ENCODE peak calls at places on chromosomes 16 and 17, in four cellular contexts. One of them, this sample, is unnamed.

GRCh38 chr17:55463600-55463999 is 42.0 kb upstream of the MMD start:
- DNase-seq in foreskin keratinocyte: no peak
- DNase-seq in fibroblast of lung: no peak
- DNase-seq in endodermal cell: no peak
- DNase-seq in this sample: no peak

GRCh38 chr17:45284176-45285140 is 22.6 kb upstream of the SPATA32 start:
- DNase-seq in endodermal cell: peak; percentile 79
- DNase-seq in fibroblast of lung: no peak
- DNase-seq in foreskin keratinocyte: no peak
- DNase-seq in this sample: no peak

GRCh38 chr17:77826132-77826873 is 132.2 kb upstream of the TNRC6C start:
- DNase-seq in foreskin keratinocyte: no peak
- DNase-seq in fibroblast of lung: no peak
- DNase-seq in endodermal cell: no peak
- DNase-seq in this sample: no peak

GRCh38 chr16:15966420-15967222 is 17.2 kb downstream of the ABCC1 start:
- DNase-seq in foreskin keratinocyte: peak; percentile 56
- DNase-seq in fibroblast of lung: peak; percentile 57
- DNase-seq in endodermal cell: no peak
- DNase-seq in this sample: peak; percentile 36

GRCh38 chr16:30173054-30173453 is 10.3 kb upstream of the CORO1A start:
- DNase-seq in endodermal cell: no peak
- DNase-seq in fibroblast of lung: no peak
- DNase-seq in foreskin keratinocyte: no peak
- DNase-seq in this sample: no peak

GRCh38 chr17:43820759-43821158 is 12.2 kb downstream of the MPP3 start:
- DNase-seq in foreskin keratinocyte: no peak
- DNase-seq in endodermal cell: no peak
- DNase-seq in fibroblast of lung: no peak
- DNase-seq in this sample: no peak

GRCh38 chr17:36993227-36993626 is 44.5 kb downstream of the AATF start:
- DNase-seq in endodermal cell: no peak
- DNase-seq in foreskin keratinocyte: no peak
- DNase-seq in fibroblast of lung: no peak
- DNase-seq in this sample: no peak

GRCh38 chr17:43401293-43401692 is 2.5 kb downstream of the ARL4D start:
- DNase-seq in endodermal cell: no peak
- DNase-seq in foreskin keratinocyte: peak; percentile 56
- DNase-seq in fibroblast of lung: peak; percentile 74
- DNase-seq in this sample: no peak

GRCh38 chr17:45200701-45201100 is 21.0 kb upstream of the FMNL1 start:
- DNase-seq in endodermal cell: peak; percentile 74
- DNase-seq in fibroblast of lung: peak; percentile 20
- DNase-seq in foreskin keratinocyte: no peak
- DNase-seq in this sample: no peak

GRCh38 chr17:44256671-44257070 is 11.3 kb downstream of the SLC4A1 start:
- DNase-seq in endodermal cell: no peak
- DNase-seq in fibroblast of lung: no peak
- DNase-seq in foreskin keratinocyte: no peak
- DNase-seq in this sample: no peak

DNA sequence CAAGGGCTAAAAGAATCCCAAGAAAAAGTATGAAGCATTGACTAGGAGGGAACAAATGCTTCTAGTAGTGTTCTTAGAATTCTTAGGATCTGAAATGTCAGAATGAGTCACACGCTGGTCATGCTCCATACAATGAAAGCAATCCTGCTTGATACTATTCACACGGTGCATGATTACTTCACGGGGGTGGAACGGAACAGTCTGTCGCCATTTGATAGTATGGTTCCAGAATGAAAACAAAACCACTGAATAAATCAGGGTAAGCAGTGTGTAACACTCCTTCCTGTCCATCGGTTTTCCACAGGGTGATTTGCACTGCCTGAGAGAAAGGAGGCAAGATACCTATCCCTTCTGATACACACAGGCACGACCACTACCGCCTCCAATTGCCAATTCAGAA is 22.9 kb upstream of the YWHAE start:
- DNase-seq in endodermal cell: no peak
- DNase-seq in fibroblast of lung: peak; percentile 96
- DNase-seq in foreskin keratinocyte: peak; percentile 86
- DNase-seq in this sample: peak; percentile 77
- H3K27ac ChIP-seq in endodermal cell: no peak overlapping the region
- H3K27ac ChIP-seq in fibroblast of lung: peak overlapping the region; percentile 46
- H3K27ac ChIP-seq in foreskin keratinocyte: peak overlapping the region; percentile 28
- H3K27ac ChIP-seq in this sample: peak overlapping the region; percentile 78

DNA sequence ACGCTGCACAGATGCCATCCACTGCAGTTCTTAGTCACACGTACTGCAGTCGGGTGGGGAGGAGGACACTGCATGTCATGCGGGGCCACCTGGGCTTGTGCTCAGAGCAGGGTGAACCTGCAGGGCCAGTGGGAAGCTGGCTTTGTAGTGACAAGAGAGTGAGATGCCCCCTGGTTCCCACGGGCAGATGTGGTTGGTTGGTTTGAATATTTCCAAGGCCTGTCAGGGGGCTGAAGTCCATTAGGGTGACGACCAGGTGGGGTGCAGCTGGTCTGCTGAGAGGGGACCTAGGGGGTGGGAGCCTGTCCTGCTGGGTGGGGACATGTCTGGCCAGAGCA is 14.3 kb downstream of the ZNF213 start:
- DNase-seq in fibroblast of lung: no peak
- DNase-seq in foreskin keratinocyte: no peak
- DNase-seq in endodermal cell: no peak
- DNase-seq in this sample: no peak
- H3K27ac ChIP-seq in fibroblast of lung: no peak overlapping the region
- H3K27ac ChIP-seq in foreskin keratinocyte: no peak overlapping the region
- H3K27ac ChIP-seq in endodermal cell: no peak overlapping the region
- H3K27ac ChIP-seq in this sample: no peak overlapping the region

GRCh38 chr16:27242398-27242797 is 26.2 kb downstream of the NSMCE1 start:
- DNase-seq in endodermal cell: peak; percentile 5
- DNase-seq in fibroblast of lung: no peak
- DNase-seq in foreskin keratinocyte: no peak
- DNase-seq in this sample: no peak
- H3K27ac ChIP-seq in endodermal cell: peak overlapping the region; percentile 81
- H3K27ac ChIP-seq in fibroblast of lung: peak overlapping the region; percentile 78
- H3K27ac ChIP-seq in foreskin keratinocyte: no peak overlapping the region
- H3K27ac ChIP-seq in this sample: no peak overlapping the region

DNA sequence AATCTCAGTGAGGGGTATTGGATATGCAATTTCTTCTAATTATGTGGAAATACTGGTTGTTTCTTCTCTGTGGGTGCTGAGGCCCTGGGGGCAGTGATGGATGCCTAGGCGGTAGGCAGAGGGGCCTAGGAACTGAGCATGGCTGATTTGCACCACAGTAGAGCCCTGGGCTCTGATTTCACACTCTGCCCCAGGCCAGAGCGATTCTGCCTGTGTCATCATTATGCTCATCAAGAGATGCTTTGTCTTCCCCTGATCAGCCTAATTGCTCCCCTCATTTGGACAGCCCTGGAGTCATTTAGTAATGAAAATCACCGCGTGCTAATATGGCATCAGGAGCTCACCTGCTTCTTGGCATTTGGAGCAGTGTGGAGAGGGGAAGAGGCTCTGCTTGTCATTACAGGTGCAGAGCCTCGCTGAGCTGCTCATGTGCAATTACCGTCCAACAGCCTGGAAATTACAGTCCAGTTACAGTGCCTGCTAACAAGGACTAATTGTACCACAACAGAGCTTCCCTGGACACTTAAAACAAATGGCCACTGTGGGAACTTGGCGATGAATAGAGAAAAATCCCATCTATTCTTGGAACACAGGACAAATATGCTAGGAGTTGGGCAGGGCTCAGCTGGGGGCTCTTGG is 157.1 kb upstream of the WSCD1 start:
- DNase-seq in endodermal cell: peak; percentile 32
- DNase-seq in foreskin keratinocyte: no peak
- DNase-seq in fibroblast of lung: no peak
- DNase-seq in this sample: no peak
- H3K27ac ChIP-seq in endodermal cell: no peak overlapping the region
- H3K27ac ChIP-seq in foreskin keratinocyte: no peak overlapping the region
- H3K27ac ChIP-seq in fibroblast of lung: no peak overlapping the region
- H3K27ac ChIP-seq in this sample: no peak overlapping the region

DNA sequence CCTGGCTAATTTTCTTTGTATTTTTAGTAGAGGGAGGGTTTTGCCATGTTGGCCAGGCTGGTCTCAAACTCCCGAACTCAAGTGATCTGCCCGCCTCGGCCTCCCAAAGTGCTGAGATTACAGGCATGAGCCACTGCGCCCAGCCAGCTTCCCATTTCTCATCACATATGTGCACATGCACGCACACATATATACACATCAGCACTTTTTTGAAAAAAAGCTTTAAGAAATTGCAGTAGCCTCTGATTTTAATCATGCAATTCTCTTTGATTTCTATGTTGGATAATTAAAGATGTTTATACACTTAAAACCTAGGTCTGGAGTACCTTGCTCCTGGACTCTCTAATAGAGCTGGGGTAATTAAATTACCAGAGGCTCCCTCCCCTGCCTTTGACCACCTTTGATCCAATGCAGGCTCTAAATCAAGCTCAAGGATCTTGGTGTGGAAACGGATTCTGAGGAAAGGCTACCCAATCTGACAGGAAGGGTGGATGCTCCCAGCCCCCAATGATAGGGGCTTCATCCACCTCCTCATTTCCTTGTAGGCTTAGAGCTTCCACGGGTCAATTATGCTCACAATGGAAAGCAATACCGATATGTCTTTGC is 29.7 kb upstream of the GAN start:
- DNase-seq in foreskin keratinocyte: no peak
- DNase-seq in endodermal cell: no peak
- DNase-seq in fibroblast of lung: no peak
- DNase-seq in this sample: no peak
- H3K27ac ChIP-seq in foreskin keratinocyte: no peak overlapping the region
- H3K27ac ChIP-seq in endodermal cell: no peak overlapping the region
- H3K27ac ChIP-seq in fibroblast of lung: no peak overlapping the region
- H3K27ac ChIP-seq in this sample: no peak overlapping the region

GRCh38 chr16:57507414-57508083 is 21.3 kb upstream of the DOK4 start:
- DNase-seq in endodermal cell: no peak
- DNase-seq in fibroblast of lung: no peak
- DNase-seq in foreskin keratinocyte: no peak
- DNase-seq in this sample: no peak

GRCh38 chr16:57505169-57505568 is 18.9 kb upstream of the DOK4 start:
- DNase-seq in fibroblast of lung: no peak
- DNase-seq in foreskin keratinocyte: no peak
- DNase-seq in endodermal cell: no peak
- DNase-seq in this sample: no peak

GRCh38 chr16:57509231-57509923 is 23.1 kb upstream of the DOK4 start:
- DNase-seq in fibroblast of lung: no peak
- DNase-seq in foreskin keratinocyte: no peak
- DNase-seq in endodermal cell: no peak
- DNase-seq in this sample: no peak

GRCh38 chr16:57510016-57510871 is 24.0 kb upstream of the DOK4 start:
- DNase-seq in endodermal cell: no peak
- DNase-seq in foreskin keratinocyte: no peak
- DNase-seq in fibroblast of lung: no peak
- DNase-seq in this sample: no peak

DNA sequence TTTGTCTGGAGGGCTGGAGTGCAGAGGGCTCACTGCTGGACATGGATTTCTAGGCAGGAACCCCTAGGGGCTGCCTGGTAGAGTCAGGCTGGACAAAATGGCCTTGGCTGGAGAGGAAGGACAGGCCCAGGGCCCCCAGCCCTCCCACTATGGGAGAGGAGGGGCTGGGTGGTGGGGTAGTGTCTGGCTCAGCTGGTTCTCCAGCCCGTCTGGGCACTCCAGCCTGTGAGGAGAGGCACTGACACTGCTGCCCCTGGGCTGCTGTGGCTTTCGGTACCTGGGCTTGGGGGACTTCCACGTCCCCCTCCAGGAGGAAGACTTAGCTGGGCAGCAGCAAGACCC is 21.8 kb upstream of the DOK4 start:
- DNase-seq in endodermal cell: no peak
- DNase-seq in fibroblast of lung: no peak
- DNase-seq in foreskin keratinocyte: no peak
- DNase-seq in this sample: no peak
- H3K27ac ChIP-seq in endodermal cell: no peak overlapping the region
- H3K27ac ChIP-seq in fibroblast of lung: no peak overlapping the region
- H3K27ac ChIP-seq in foreskin keratinocyte: no peak overlapping the region
- H3K27ac ChIP-seq in this sample: no peak overlapping the region

DNA sequence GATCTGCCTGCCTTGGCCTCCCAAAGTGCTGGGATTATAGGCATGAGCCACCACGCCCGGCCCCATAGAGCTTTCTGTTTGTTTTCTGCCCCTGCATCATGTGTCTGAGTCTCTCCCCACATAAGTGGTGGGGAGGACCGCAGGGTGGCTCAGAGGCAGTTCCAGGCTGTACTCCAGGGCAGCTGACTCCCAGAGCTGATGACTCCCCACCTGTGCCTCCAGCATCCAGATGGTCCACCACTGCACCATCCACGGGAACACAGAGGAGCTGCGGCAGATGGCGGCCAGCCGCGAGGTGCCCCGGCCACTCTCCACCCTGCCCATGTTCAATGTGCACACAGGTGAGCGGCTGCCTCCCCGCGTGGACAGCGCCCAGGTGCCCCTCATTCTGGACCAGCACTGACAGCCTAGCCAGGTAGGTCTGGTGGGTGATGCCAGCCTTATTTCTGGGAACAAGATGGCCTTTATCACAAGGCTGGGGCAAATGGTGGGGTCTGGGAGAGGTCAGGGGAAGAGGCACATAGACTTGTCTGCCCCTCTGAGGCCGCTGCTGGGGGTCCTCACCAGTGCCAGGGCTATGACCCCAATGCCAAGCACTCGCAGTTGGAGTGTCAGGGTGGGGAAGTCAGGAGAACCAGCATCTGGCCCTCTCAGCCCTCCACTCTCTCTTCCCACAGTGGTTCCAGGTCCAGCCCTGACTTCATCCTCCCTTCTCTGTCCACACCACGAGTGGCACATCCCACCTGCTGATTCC is 9.4 kb downstream of the SGCA start:
- DNase-seq in fibroblast of lung: no peak
- DNase-seq in endodermal cell: no peak
- DNase-seq in foreskin keratinocyte: no peak
- DNase-seq in this sample: no peak
- H3K27ac ChIP-seq in fibroblast of lung: no peak overlapping the region
- H3K27ac ChIP-seq in endodermal cell: no peak overlapping the region
- H3K27ac ChIP-seq in foreskin keratinocyte: no peak overlapping the region
- H3K27ac ChIP-seq in this sample: no peak overlapping the region

GRCh38 chr17:31405941-31406371 is 14.5 kb downstream of the RAB11FIP4 start:
- DNase-seq in endodermal cell: peak; percentile 84
- DNase-seq in foreskin keratinocyte: no peak
- DNase-seq in fibroblast of lung: no peak
- DNase-seq in this sample: no peak
- H3K27ac ChIP-seq in endodermal cell: no peak overlapping the region
- H3K27ac ChIP-seq in foreskin keratinocyte: no peak overlapping the region
- H3K27ac ChIP-seq in fibroblast of lung: no peak overlapping the region
- H3K27ac ChIP-seq in this sample: no peak overlapping the region